ENCODE peak calls at places on chromosomes 16 and 17, in four cellular contexts. Z is progenitor cell of endocrine pancreas, D is NCI-H2081, G is HT1080. X is an unnamed sample.

GRCh38 chr17:76438906-76439305 is 14.0 kb downstream of the UBE2O start:
- DNase-seq in Z (no peak), D (no peak), G (no peak), X (no peak)

GRCh38 chr16:4200000-4200780 is 41.7 kb downstream of the SRL start:
- DNase-seq in Z (peak; percentile 55), D (no peak), G (peak; percentile 56), X (peak; percentile 24)

GRCh38 chr16:72203401-72203800 is 31.4 kb upstream of the PMFBP1 start:
- DNase-seq in Z (no peak), G (peak; percentile 82), D (no peak), X (peak; percentile 77)

GRCh38 chr17:68456529-68457167 is 648 bp downstream of the WIPI1 start:
- DNase-seq in G (peak; percentile 86), D (peak; percentile 29), Z (no peak), X (peak; percentile 94)

GRCh38 chr16:8935989-8936388 is 27.7 kb downstream of the USP7 start:
- DNase-seq in G (no peak), D (no peak), Z (no peak), X (no peak)

GRCh38 chr17:48603959-48604769 is 622 bp downstream of the HOXB6 start:
- DNase-seq in Z (no peak), D (no peak), G (peak; percentile 84), X (peak; percentile 87)

GRCh38 chr17:47205419-47205963 is 3.7 kb upstream of the MYL4 start:
- DNase-seq in G (peak; percentile 18), D (no peak), Z (no peak), X (no peak)

GRCh38 chr17:9142772-9143494 is 121.6 kb downstream of the NTN1 start:
- DNase-seq in Z (no peak), G (no peak), D (no peak), X (no peak)

GRCh38 chr16:2787406-2787805 is at the start of gene PRSS33:
- DNase-seq in Z (no peak), G (no peak), D (no peak), X (no peak)

GRCh38 chr17:80594666-80595269 is 50.1 kb downstream of the RPTOR start:
- DNase-seq in G (no peak), Z (no peak), D (no peak), X (no peak)

GRCh38 chr16:53372942-53373871 is 61.1 kb upstream of the RBL2 start:
- DNase-seq in G (no peak), Z (no peak), D (peak; percentile 51), X (no peak)

GRCh38 chr17:71921726-71922320 is 199.0 kb upstream of the SOX9 start:
- DNase-seq in G (peak; percentile 18), D (no peak), Z (no peak), X (no peak)

GRCh38 chr16:88308441-88309173 is 74.2 kb upstream of the ZNF469 start:
- DNase-seq in Z (no peak), D (no peak), G (no peak), X (no peak)

GRCh38 chr17:73203135-73203787 is 10.4 kb downstream of the COG1 start:
- DNase-seq in D (no peak), G (no peak), Z (no peak), X (no peak)

GRCh38 chr16:14420721-14421488 is 209.2 kb downstream of the PARN start:
- DNase-seq in D (no peak), Z (no peak), G (no peak), X (no peak)

GRCh38 chr17:21679256-21680146 is 12.8 kb upstream of the KCNJ18 start:
- DNase-seq in G (peak; percentile 43), D (no peak), Z (no peak), X (no peak)

GRCh38 chr16:414395-415169 is 10.9 kb upstream of the RAB11FIP3 start:
- DNase-seq in Z (no peak), D (no peak), G (no peak), X (no peak)

GRCh38 chr17:52170963-52171572 is 12.6 kb upstream of the CA10 start:
- DNase-seq in Z (peak; percentile 19), G (peak; percentile 24), D (peak; percentile 54), X (peak; percentile 38)

GRCh38 chr16:3004319-3004718 is 8.4 kb upstream of the CLDN9 start:
- DNase-seq in G (no peak), Z (no peak), D (peak; percentile 30), X (peak; percentile 41)

GRCh38 chr16:7615565-7615964 is 282.9 kb downstream of the RBFOX1 start:
- DNase-seq in D (no peak), Z (no peak), G (no peak), X (peak; percentile 7)